ENCODE peak calls at places on chromosomes 16 and 17, in six cellular contexts. One of them, this sample, is unnamed. For H3K27me3, the result is how much of the 10 kb centered on the place peaks cover.

GRCh38 chr16:80122155-80122554 is 418.6 kb upstream of the DYNLRB2 start:
- DNase-seq in WERI-Rb-1: no peak
- DNase-seq in dorsolateral prefrontal cortex: no peak
- DNase-seq in mammary epithelial cell: no peak
- DNase-seq in tibial nerve: peak
- DNase-seq in colonic mucosa: peak
- DNase-seq in this sample: no peak

GRCh38 chr17:57305918-57306317 is 49.6 kb downstream of the MSI2 start:
- DNase-seq in tibial nerve: no peak
- DNase-seq in mammary epithelial cell: no peak
- DNase-seq in dorsolateral prefrontal cortex: no peak
- DNase-seq in colonic mucosa: no peak
- DNase-seq in WERI-Rb-1: no peak
- DNase-seq in this sample: no peak

GRCh38 chr16:3518292-3518982 is 17.6 kb downstream of the CLUAP1 start:
- DNase-seq in colonic mucosa: no peak
- DNase-seq in dorsolateral prefrontal cortex: no peak
- DNase-seq in WERI-Rb-1: no peak
- DNase-seq in tibial nerve: no peak
- DNase-seq in mammary epithelial cell: no peak
- DNase-seq in this sample: no peak

GRCh38 chr17:59756236-59756818 is 48.9 kb downstream of the VMP1 start:
- DNase-seq in colonic mucosa: no peak
- DNase-seq in dorsolateral prefrontal cortex: no peak
- DNase-seq in WERI-Rb-1: no peak
- DNase-seq in tibial nerve: no peak
- DNase-seq in mammary epithelial cell: peak
- DNase-seq in this sample: peak

GRCh38 chr17:83196973-83197880 is 117.8 kb downstream of the METRNL start:
- DNase-seq in WERI-Rb-1: no peak
- DNase-seq in mammary epithelial cell: no peak
- DNase-seq in dorsolateral prefrontal cortex: peak
- DNase-seq in tibial nerve: peak
- DNase-seq in colonic mucosa: no peak
- DNase-seq in this sample: no peak

GRCh38 chr17:29140631-29141483 is 39.3 kb downstream of the MYO18A start:
- DNase-seq in mammary epithelial cell: no peak
- DNase-seq in dorsolateral prefrontal cortex: no peak
- DNase-seq in tibial nerve: no peak
- DNase-seq in colonic mucosa: no peak
- DNase-seq in WERI-Rb-1: no peak
- DNase-seq in this sample: no peak

GRCh38 chr17:59754547-59754946 is 47.1 kb downstream of the VMP1 start:
- DNase-seq in mammary epithelial cell: peak
- DNase-seq in dorsolateral prefrontal cortex: no peak
- DNase-seq in tibial nerve: no peak
- DNase-seq in WERI-Rb-1: no peak
- DNase-seq in colonic mucosa: no peak
- DNase-seq in this sample: peak

GRCh38 chr17:17851603-17852002 is 14.8 kb upstream of the SREBF1 start:
- DNase-seq in WERI-Rb-1: no peak
- DNase-seq in tibial nerve: no peak
- DNase-seq in colonic mucosa: no peak
- DNase-seq in dorsolateral prefrontal cortex: no peak
- DNase-seq in mammary epithelial cell: no peak
- DNase-seq in this sample: no peak

GRCh38 chr16:82761236-82761635 is 134.5 kb downstream of the CDH13 start:
- DNase-seq in colonic mucosa: no peak
- DNase-seq in WERI-Rb-1: no peak
- DNase-seq in dorsolateral prefrontal cortex: peak
- DNase-seq in mammary epithelial cell: peak
- DNase-seq in tibial nerve: peak
- DNase-seq in this sample: no peak

GRCh38 chr17:19677736-19678379 is 29.3 kb downstream of the ALDH3A2 start:
- DNase-seq in colonic mucosa: no peak
- DNase-seq in tibial nerve: no peak
- DNase-seq in mammary epithelial cell: no peak
- DNase-seq in WERI-Rb-1: no peak
- DNase-seq in dorsolateral prefrontal cortex: no peak
- DNase-seq in this sample: no peak

GRCh38 chr17:45930420-45930951 is 36.1 kb downstream of the MAPT start:
- DNase-seq in WERI-Rb-1: no peak
- DNase-seq in mammary epithelial cell: no peak
- DNase-seq in tibial nerve: no peak
- DNase-seq in colonic mucosa: no peak
- DNase-seq in dorsolateral prefrontal cortex: no peak
- DNase-seq in this sample: no peak

GRCh38 chr17:73211745-73212144 is 18.9 kb downstream of the COG1 start:
- DNase-seq in colonic mucosa: no peak
- DNase-seq in mammary epithelial cell: no peak
- DNase-seq in tibial nerve: no peak
- DNase-seq in WERI-Rb-1: no peak
- DNase-seq in dorsolateral prefrontal cortex: no peak
- DNase-seq in this sample: no peak

GRCh38 chr17:79645777-79646088 is 34.9 kb upstream of the RBFOX3 start:
- DNase-seq in mammary epithelial cell: no peak
- DNase-seq in colonic mucosa: peak
- DNase-seq in WERI-Rb-1: peak
- DNase-seq in tibial nerve: no peak
- DNase-seq in dorsolateral prefrontal cortex: no peak
- DNase-seq in this sample: no peak

GRCh38 chr17:79019631-79020584 is 4.1 kb upstream of the C1QTNF1 start:
- DNase-seq in WERI-Rb-1: peak
- DNase-seq in mammary epithelial cell: peak
- DNase-seq in dorsolateral prefrontal cortex: no peak
- DNase-seq in tibial nerve: peak
- DNase-seq in colonic mucosa: peak
- DNase-seq in this sample: peak

GRCh38 chr17:55769625-55770000 is 18.8 kb downstream of the PCTP start:
- DNase-seq in tibial nerve: peak
- DNase-seq in mammary epithelial cell: peak
- DNase-seq in dorsolateral prefrontal cortex: no peak
- DNase-seq in WERI-Rb-1: no peak
- DNase-seq in colonic mucosa: no peak
- DNase-seq in this sample: no peak

GRCh38 chr17:66767164-66767933 is 67.6 kb upstream of the CACNG5 start:
- DNase-seq in tibial nerve: no peak
- DNase-seq in colonic mucosa: no peak
- DNase-seq in WERI-Rb-1: no peak
- DNase-seq in mammary epithelial cell: no peak
- DNase-seq in dorsolateral prefrontal cortex: no peak
- DNase-seq in this sample: no peak

GRCh38 chr16:20318006-20318405 is 9.3 kb downstream of the GP2 start:
- DNase-seq in colonic mucosa: no peak
- DNase-seq in WERI-Rb-1: no peak
- DNase-seq in tibial nerve: no peak
- DNase-seq in mammary epithelial cell: no peak
- DNase-seq in dorsolateral prefrontal cortex: no peak
- DNase-seq in this sample: no peak

GRCh38 chr16:24699151-24699723 is 30.2 kb upstream of the TNRC6A start:
- DNase-seq in mammary epithelial cell: no peak
- DNase-seq in WERI-Rb-1: no peak
- DNase-seq in dorsolateral prefrontal cortex: no peak
- DNase-seq in tibial nerve: no peak
- DNase-seq in colonic mucosa: no peak
- DNase-seq in this sample: no peak

GRCh38 chr16:71347146-71347545 is 11.4 kb upstream of the CALB2 start:
- DNase-seq in WERI-Rb-1: peak
- DNase-seq in tibial nerve: no peak
- DNase-seq in dorsolateral prefrontal cortex: no peak
- DNase-seq in colonic mucosa: no peak
- DNase-seq in mammary epithelial cell: no peak
- DNase-seq in this sample: no peak

GRCh38 chr16:30416047-30416603 is 8.7 kb downstream of the ZNF771 start:
- DNase-seq in WERI-Rb-1: no peak
- DNase-seq in colonic mucosa: no peak
- DNase-seq in dorsolateral prefrontal cortex: no peak
- DNase-seq in tibial nerve: no peak
- DNase-seq in mammary epithelial cell: no peak
- DNase-seq in this sample: no peak

GRCh38 chr17:17675925-17676534 is 5.2 kb upstream of the RAI1 start:
- DNase-seq in colonic mucosa: peak
- DNase-seq in dorsolateral prefrontal cortex: no peak
- DNase-seq in mammary epithelial cell: peak
- DNase-seq in WERI-Rb-1: no peak
- DNase-seq in tibial nerve: no peak
- DNase-seq in this sample: peak

GRCh38 chr16:31472559-31473203 is 729 bp downstream of the TGFB1I1 start:
- DNase-seq in colonic mucosa: peak
- DNase-seq in mammary epithelial cell: peak
- DNase-seq in WERI-Rb-1: peak
- DNase-seq in dorsolateral prefrontal cortex: no peak
- DNase-seq in tibial nerve: peak
- DNase-seq in this sample: no peak

GRCh38 chr16:67685388-67686112 is 18.9 kb downstream of the C16orf86 start:
- DNase-seq in tibial nerve: no peak
- DNase-seq in mammary epithelial cell: no peak
- DNase-seq in colonic mucosa: no peak
- DNase-seq in WERI-Rb-1: no peak
- DNase-seq in dorsolateral prefrontal cortex: no peak
- DNase-seq in this sample: no peak

GRCh38 chr16:1923299-1924034 is 5.3 kb upstream of the HS3ST6 start:
- DNase-seq in WERI-Rb-1: peak
- DNase-seq in mammary epithelial cell: no peak
- DNase-seq in dorsolateral prefrontal cortex: no peak
- DNase-seq in tibial nerve: no peak
- DNase-seq in colonic mucosa: peak
- DNase-seq in this sample: no peak

GRCh38 chr17:74682028-74682427 is 30.7 kb downstream of the CD300LF start:
- DNase-seq in colonic mucosa: no peak
- DNase-seq in mammary epithelial cell: no peak
- DNase-seq in dorsolateral prefrontal cortex: no peak
- DNase-seq in tibial nerve: no peak
- DNase-seq in WERI-Rb-1: no peak
- DNase-seq in this sample: no peak

GRCh38 chr17:67285360-67285759 is 40.4 kb upstream of the HELZ start:
- DNase-seq in dorsolateral prefrontal cortex: no peak
- DNase-seq in mammary epithelial cell: peak
- DNase-seq in colonic mucosa: no peak
- DNase-seq in WERI-Rb-1: no peak
- DNase-seq in tibial nerve: no peak
- DNase-seq in this sample: no peak

GRCh38 chr16:56608043-56608875 is at the start of gene MT2A:
- DNase-seq in colonic mucosa: peak
- DNase-seq in tibial nerve: peak
- DNase-seq in dorsolateral prefrontal cortex: peak
- DNase-seq in WERI-Rb-1: peak
- DNase-seq in mammary epithelial cell: peak
- DNase-seq in this sample: peak

GRCh38 chr16:52469775-52470174 is 77.2 kb downstream of the TOX3 start:
- DNase-seq in colonic mucosa: no peak
- DNase-seq in dorsolateral prefrontal cortex: no peak
- DNase-seq in tibial nerve: no peak
- DNase-seq in WERI-Rb-1: no peak
- DNase-seq in mammary epithelial cell: no peak
- DNase-seq in this sample: peak

GRCh38 chr17:39114744-39115534 is 36.5 kb downstream of the PLXDC1 start:
- DNase-seq in WERI-Rb-1: no peak
- DNase-seq in tibial nerve: no peak
- DNase-seq in colonic mucosa: no peak
- DNase-seq in dorsolateral prefrontal cortex: no peak
- DNase-seq in mammary epithelial cell: no peak
- DNase-seq in this sample: no peak

DNA sequence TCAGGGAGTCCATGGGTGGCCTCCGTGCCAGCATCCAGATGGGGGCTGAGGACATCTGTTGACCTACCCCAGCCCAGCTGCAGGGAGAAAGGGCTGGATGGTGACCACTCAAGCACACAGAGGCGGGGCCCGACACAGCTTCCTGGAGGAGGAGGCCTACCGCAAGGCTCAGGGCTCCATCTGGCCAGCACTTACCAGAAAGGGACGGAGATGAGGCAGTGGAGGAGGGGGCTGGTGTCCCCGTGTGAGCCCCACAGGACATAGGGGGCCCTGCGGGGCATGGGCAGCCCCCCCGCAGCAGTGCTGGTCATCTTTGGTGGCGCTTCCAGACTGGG is 147.5 kb upstream of the CIBAR2 start:
- DNase-seq in tibial nerve: no peak
- DNase-seq in WERI-Rb-1: peak
- DNase-seq in colonic mucosa: no peak
- DNase-seq in dorsolateral prefrontal cortex: no peak
- DNase-seq in mammary epithelial cell: no peak
- DNase-seq in this sample: no peak
- H3K4me3 ChIP-seq in tibial nerve: no peak
- H3K4me3 ChIP-seq in WERI-Rb-1: no peak
- H3K4me3 ChIP-seq in colonic mucosa: no peak
- H3K4me3 ChIP-seq in dorsolateral prefrontal cortex: no peak
- H3K4me3 ChIP-seq in mammary epithelial cell: no peak
- H3K4me3 ChIP-seq in this sample: no peak

DNA sequence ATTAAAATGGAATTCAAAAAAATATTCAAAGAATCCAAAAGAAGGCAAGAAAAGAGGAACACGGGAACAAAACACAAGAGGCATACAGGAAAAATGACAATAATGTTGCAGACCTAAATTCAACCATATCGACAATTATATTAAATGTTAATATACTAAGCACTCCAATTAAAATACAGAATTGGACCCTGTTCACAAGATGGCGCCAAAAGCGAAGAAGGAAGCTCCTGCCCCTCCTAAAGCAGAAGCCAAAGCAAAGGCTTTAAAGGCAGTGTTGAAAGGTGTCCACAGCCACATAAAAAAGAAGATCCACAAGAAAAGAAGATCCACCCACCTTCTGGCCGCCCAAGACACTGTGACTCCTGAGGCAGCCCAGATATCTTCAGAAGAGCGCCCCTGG is 6.3 kb upstream of the XAF1 start:
- DNase-seq in tibial nerve: no peak
- DNase-seq in dorsolateral prefrontal cortex: no peak
- DNase-seq in colonic mucosa: no peak
- DNase-seq in mammary epithelial cell: no peak
- DNase-seq in WERI-Rb-1: no peak
- DNase-seq in this sample: no peak
- TF ChIP-seq CTCF in tibial nerve: no peak
- TF ChIP-seq CTCF in dorsolateral prefrontal cortex: no peak
- TF ChIP-seq CTCF in colonic mucosa: no peak
- TF ChIP-seq CTCF in mammary epithelial cell: no peak
- TF ChIP-seq CTCF in WERI-Rb-1: no peak
- TF ChIP-seq CTCF in this sample: no peak

GRCh38 chr16:65950211-65950610 is 416.3 kb upstream of the CDH5 start:
- DNase-seq in dorsolateral prefrontal cortex: no peak
- DNase-seq in WERI-Rb-1: no peak
- DNase-seq in mammary epithelial cell: no peak
- DNase-seq in tibial nerve: no peak
- DNase-seq in colonic mucosa: no peak
- DNase-seq in this sample: no peak
- H3K27me3 ChIP-seq in dorsolateral prefrontal cortex: under half
- H3K27me3 ChIP-seq in WERI-Rb-1: under half
- H3K27me3 ChIP-seq in mammary epithelial cell: under half
- H3K27me3 ChIP-seq in tibial nerve: under half
- H3K27me3 ChIP-seq in colonic mucosa: under half
- H3K27me3 ChIP-seq in this sample: under half

GRCh38 chr17:49915670-49916069 is 53.3 kb upstream of the DLX4 start:
- DNase-seq in dorsolateral prefrontal cortex: no peak
- DNase-seq in WERI-Rb-1: no peak
- DNase-seq in mammary epithelial cell: no peak
- DNase-seq in tibial nerve: no peak
- DNase-seq in colonic mucosa: no peak
- DNase-seq in this sample: no peak
- H3K4me3 ChIP-seq in dorsolateral prefrontal cortex: no peak
- H3K4me3 ChIP-seq in WERI-Rb-1: no peak
- H3K4me3 ChIP-seq in mammary epithelial cell: no peak
- H3K4me3 ChIP-seq in tibial nerve: no peak
- H3K4me3 ChIP-seq in colonic mucosa: no peak
- H3K4me3 ChIP-seq in this sample: no peak

GRCh38 chr17:4560837-4561241 is 462 bp upstream of the GGT6 start:
- DNase-seq in colonic mucosa: peak
- DNase-seq in mammary epithelial cell: no peak
- DNase-seq in dorsolateral prefrontal cortex: no peak
- DNase-seq in WERI-Rb-1: no peak
- DNase-seq in tibial nerve: no peak
- DNase-seq in this sample: no peak
- TF ChIP-seq CTCF in colonic mucosa: no peak
- TF ChIP-seq CTCF in mammary epithelial cell: no peak
- TF ChIP-seq CTCF in dorsolateral prefrontal cortex: no peak
- TF ChIP-seq CTCF in WERI-Rb-1: peak
- TF ChIP-seq CTCF in tibial nerve: no peak
- TF ChIP-seq CTCF in this sample: peak